ENCODE peak calls at places on chromosome 18, in five cellular contexts. F is amniotic stem cell, E is heart right ventricle, C is coronary artery, L is NCI-H1417. G is an unnamed sample.

GRCh38 chr18:41378628-41379027 is 576.4 kb upstream of the PIK3C3 start:
- DNase-seq in E (no peak), L (no peak), C (no peak), F (peak), G (no peak)

GRCh38 chr18:26919656-26920055 is 54.1 kb upstream of the AQP4 start:
- DNase-seq in C (no peak), F (no peak), L (no peak), E (peak), G (no peak)

GRCh38 chr18:69261436-69261835 is 139.3 kb upstream of the DOK6 start:
- DNase-seq in F (no peak), L (no peak), E (no peak), C (no peak), G (no peak)

GRCh38 chr18:5294618-5295230 is 802 bp downstream of the ZBTB14 start:
- DNase-seq in C (peak), F (peak), L (peak), E (peak), G (peak)

GRCh38 chr18:5417342-5417741 is 121.8 kb upstream of the ZBTB14 start:
- DNase-seq in F (no peak), L (no peak), E (peak), C (no peak), G (no peak)

GRCh38 chr18:76219023-76219422 is 276.0 kb downstream of the ZNF516 start:
- DNase-seq in E (no peak), L (no peak), C (no peak), F (no peak), G (no peak)

GRCh38 chr18:24914685-24915267 is 437.2 kb downstream of the ZNF521 start:
- DNase-seq in L (no peak), E (no peak), F (no peak), C (no peak), G (no peak)

GRCh38 chr18:23357992-23358594 is 95.0 kb upstream of the RIOK3 start:
- DNase-seq in C (no peak), L (no peak), F (no peak), E (peak), G (peak)

GRCh38 chr18:58862851-58863538 is 1.7 kb upstream of the ZNF532 start:
- DNase-seq in F (no peak), L (peak), E (peak), C (no peak), G (peak)

GRCh38 chr18:5452943-5453342 is 90.9 kb downstream of the EPB41L3 start:
- DNase-seq in L (no peak), E (no peak), C (no peak), F (no peak), G (no peak)

GRCh38 chr18:48340502-48340901 is 68.7 kb downstream of the ZBTB7C start:
- DNase-seq in F (no peak), C (no peak), E (no peak), L (peak), G (no peak)

GRCh38 chr18:54825626-54826344 is 2.5 kb upstream of the RAB27B start:
- DNase-seq in L (no peak), F (no peak), E (no peak), C (no peak), G (no peak)

GRCh38 chr18:69936191-69936558 is 11.5 kb downstream of the CD226 start:
- DNase-seq in L (no peak), C (no peak), F (no peak), E (peak), G (peak)

GRCh38 chr18:57435851-57436192 is 648 bp downstream of the ONECUT2 start:
- DNase-seq in F (no peak), E (no peak), C (no peak), L (no peak), G (no peak)

GRCh38 chr18:48802543-48803428 is 148.0 kb downstream of the SMAD7 start:
- DNase-seq in C (peak), E (no peak), L (no peak), F (no peak), G (peak)

GRCh38 chr18:36481201-36481657 is 183.7 kb downstream of the FHOD3 start:
- DNase-seq in L (no peak), C (no peak), E (no peak), F (no peak), G (no peak)

GRCh38 chr18:50507120-50507590 is 52.7 kb upstream of the MAPK4 start:
- DNase-seq in E (peak), F (no peak), L (peak), C (no peak), G (peak)

GRCh38 chr18:79496237-79496977 is 100.7 kb downstream of the NFATC1 start:
- DNase-seq in F (no peak), L (no peak), E (no peak), C (no peak), G (peak)

GRCh38 chr18:63681449-63682381 is 20.0 kb upstream of the SERPINB3 start:
- DNase-seq in F (no peak), E (no peak), C (no peak), L (no peak), G (no peak)

GRCh38 chr18:60066576-60066975 is 166.8 kb downstream of the PMAIP1 start:
- DNase-seq in F (no peak), L (no peak), C (no peak), E (no peak), G (no peak)

GRCh38 chr18:40752336-40752735 is 1202.7 kb upstream of the PIK3C3 start:
- DNase-seq in C (no peak), L (no peak), F (no peak), E (no peak), G (no peak)

GRCh38 chr18:79559121-79559835 is 120.3 kb upstream of the CTDP1 start:
- DNase-seq in L (no peak), E (no peak), F (no peak), C (no peak), G (no peak)

GRCh38 chr18:53991202-53991601 is 233.3 kb downstream of the MBD2 start:
- DNase-seq in C (no peak), L (no peak), E (no peak), F (no peak), G (no peak)

GRCh38 chr18:32271649-32272324 is 81.9 kb downstream of the MEP1B start:
- DNase-seq in E (peak), F (peak), C (no peak), L (peak), G (peak)

GRCh38 chr18:14106906-14107305 is 25.3 kb downstream of the ZNF519 start:
- DNase-seq in L (no peak), F (no peak), C (no peak), E (no peak), G (no peak)

GRCh38 chr18:69617888-69618287 is 217.2 kb downstream of the DOK6 start:
- DNase-seq in E (no peak), F (peak), C (no peak), L (no peak), G (no peak)

GRCh38 chr18:27847412-27847811 is 329.5 kb downstream of the CDH2 start:
- DNase-seq in L (no peak), F (no peak), C (no peak), E (no peak), G (no peak)

GRCh38 chr18:32439802-32440201 is 30.9 kb downstream of the GAREM1 start:
- DNase-seq in E (no peak), L (no peak), C (no peak), F (no peak), G (no peak)

GRCh38 chr18:7720395-7720794 is 153.3 kb downstream of the PTPRM start:
- DNase-seq in L (no peak), F (no peak), C (no peak), E (no peak), G (no peak)

GRCh38 chr18:33577688-33578370 is at the start of gene ASXL3:
- DNase-seq in F (no peak), L (peak), E (peak), C (peak), G (peak)

GRCh38 chr18:74331404-74331803 is 15.8 kb downstream of the C18orf63 start:
- DNase-seq in F (no peak), L (no peak), E (no peak), C (no peak), G (no peak)

GRCh38 chr18:48955528-48956261 is 4.9 kb upstream of the SMAD7 start:
- DNase-seq in C (peak), F (peak), L (no peak), E (peak), G (no peak)